ENCODE peak calls at places on chromosomes 11 and 22, in four cellular contexts. G is ACHN; P is stimulated activated CD8-positive, alpha-beta memory T cell treated with anti-CD3 and anti-CD28 coated beads, Interleukin-15, amount 100 ng/mL, for 24 hours; J is iPS-NIHi11. V is an unnamed sample.

GRCh38 chr22:38203855-38204497 is 2.2 kb downstream of the MAFF start:
- DNase-seq in P (no peak), J (no peak), G (no peak), V (no peak)

GRCh38 chr11:45692808-45693453 is 27.5 kb upstream of the CHST1 start:
- DNase-seq in P (no peak), J (no peak), G (no peak), V (no peak)

GRCh38 chr11:117420598-117420997 is 92.9 kb downstream of the CEP164 start:
- DNase-seq in G (no peak), P (no peak), J (no peak), V (no peak)

GRCh38 chr22:24816841-24817240 is 10.8 kb downstream of the SGSM1 start:
- DNase-seq in J (no peak), P (no peak), G (no peak), V (no peak)

GRCh38 chr22:17412232-17412631 is 43.0 kb downstream of the CECR2 start:
- DNase-seq in J (no peak), G (no peak), P (no peak), V (peak)

GRCh38 chr11:63660972-63661371 is 10.2 kb downstream of the ATL3 start:
- DNase-seq in P (no peak), G (no peak), J (no peak), V (no peak)

GRCh38 chr11:86672007-86672621 is at the start of gene ME3:
- DNase-seq in P (peak), J (peak), G (peak), V (peak)

GRCh38 chr22:49666146-49666809 is 161.4 kb downstream of the BRD1 start:
- DNase-seq in P (no peak), J (no peak), G (no peak), V (no peak)

GRCh38 chr11:44574620-44575287 is 9.3 kb downstream of the CD82 start:
- DNase-seq in P (no peak), G (peak), J (no peak), V (no peak)

GRCh38 chr11:121452609-121453150 is at the start of gene SORL1-AS1:
- DNase-seq in P (no peak), J (no peak), G (no peak), V (no peak)

GRCh38 chr22:35554297-35554845 is 13.7 kb downstream of the RASD2 start:
- DNase-seq in P (no peak), J (no peak), G (no peak), V (no peak)

V was measured in NCI-H1092.